ENCODE peak calls at places on chromosomes 12 and 14, in five cellular contexts. One of them, this sample, is unnamed.

GRCh38 chr12:45914090-45914489 is 76.3 kb downstream of the SCAF11 start:
- DNase-seq in GM12865: peak
- DNase-seq in A549: peak
- DNase-seq in stimulated activated CD4-positive, alpha-beta T cell treated with anti-CD3 and anti-CD28 coated beads, Interleukin-4, amount 100 ng/mL, for 24 hours: no peak
- DNase-seq in substantia nigra: no peak
- DNase-seq in this sample: peak

GRCh38 chr14:91244501-91244901 is at the start of gene GPR68:
- DNase-seq in stimulated activated CD4-positive, alpha-beta T cell treated with anti-CD3 and anti-CD28 coated beads, Interleukin-4, amount 100 ng/mL, for 24 hours: no peak
- DNase-seq in GM12865: no peak
- DNase-seq in substantia nigra: peak
- DNase-seq in A549: no peak
- DNase-seq in this sample: no peak

GRCh38 chr14:73997108-73997943 is 21.8 kb downstream of the ENTPD5 start:
- DNase-seq in GM12865: no peak
- DNase-seq in substantia nigra: no peak
- DNase-seq in stimulated activated CD4-positive, alpha-beta T cell treated with anti-CD3 and anti-CD28 coated beads, Interleukin-4, amount 100 ng/mL, for 24 hours: no peak
- DNase-seq in A549: no peak
- DNase-seq in this sample: no peak

GRCh38 chr12:86331457-86331856 is 75.3 kb upstream of the MGAT4C start:
- DNase-seq in stimulated activated CD4-positive, alpha-beta T cell treated with anti-CD3 and anti-CD28 coated beads, Interleukin-4, amount 100 ng/mL, for 24 hours: no peak
- DNase-seq in GM12865: no peak
- DNase-seq in A549: no peak
- DNase-seq in substantia nigra: no peak
- DNase-seq in this sample: no peak

GRCh38 chr14:94677239-94677612 is 65.0 kb downstream of the SERPINA3 start:
- DNase-seq in stimulated activated CD4-positive, alpha-beta T cell treated with anti-CD3 and anti-CD28 coated beads, Interleukin-4, amount 100 ng/mL, for 24 hours: no peak
- DNase-seq in substantia nigra: no peak
- DNase-seq in A549: no peak
- DNase-seq in GM12865: no peak
- DNase-seq in this sample: no peak

GRCh38 chr12:108722992-108723766 is 8.1 kb downstream of the CORO1C start:
- DNase-seq in substantia nigra: no peak
- DNase-seq in GM12865: peak
- DNase-seq in stimulated activated CD4-positive, alpha-beta T cell treated with anti-CD3 and anti-CD28 coated beads, Interleukin-4, amount 100 ng/mL, for 24 hours: no peak
- DNase-seq in A549: peak
- DNase-seq in this sample: no peak

GRCh38 chr14:32004300-32004699 is 72.8 kb upstream of the ARHGAP5 start:
- DNase-seq in A549: peak
- DNase-seq in substantia nigra: no peak
- DNase-seq in stimulated activated CD4-positive, alpha-beta T cell treated with anti-CD3 and anti-CD28 coated beads, Interleukin-4, amount 100 ng/mL, for 24 hours: no peak
- DNase-seq in GM12865: no peak
- DNase-seq in this sample: no peak

GRCh38 chr12:92890601-92891106 is 38.4 kb downstream of the EEA1 start:
- DNase-seq in substantia nigra: no peak
- DNase-seq in stimulated activated CD4-positive, alpha-beta T cell treated with anti-CD3 and anti-CD28 coated beads, Interleukin-4, amount 100 ng/mL, for 24 hours: no peak
- DNase-seq in A549: no peak
- DNase-seq in GM12865: no peak
- DNase-seq in this sample: no peak

GRCh38 chr14:36663404-36664321 is 2.0 kb downstream of the PAX9 start:
- DNase-seq in stimulated activated CD4-positive, alpha-beta T cell treated with anti-CD3 and anti-CD28 coated beads, Interleukin-4, amount 100 ng/mL, for 24 hours: no peak
- DNase-seq in substantia nigra: no peak
- DNase-seq in A549: no peak
- DNase-seq in GM12865: no peak
- DNase-seq in this sample: no peak

GRCh38 chr12:117466677-117467362 is 105.4 kb upstream of the NOS1 start:
- DNase-seq in substantia nigra: no peak
- DNase-seq in GM12865: no peak
- DNase-seq in A549: peak
- DNase-seq in stimulated activated CD4-positive, alpha-beta T cell treated with anti-CD3 and anti-CD28 coated beads, Interleukin-4, amount 100 ng/mL, for 24 hours: no peak
- DNase-seq in this sample: no peak

GRCh38 chr12:59069481-59069880 is 149.2 kb upstream of the LRIG3 start:
- DNase-seq in A549: no peak
- DNase-seq in stimulated activated CD4-positive, alpha-beta T cell treated with anti-CD3 and anti-CD28 coated beads, Interleukin-4, amount 100 ng/mL, for 24 hours: no peak
- DNase-seq in substantia nigra: no peak
- DNase-seq in GM12865: no peak
- DNase-seq in this sample: no peak

GRCh38 chr12:72442217-72442616 is 170.0 kb downstream of the TRHDE start:
- DNase-seq in GM12865: no peak
- DNase-seq in A549: no peak
- DNase-seq in stimulated activated CD4-positive, alpha-beta T cell treated with anti-CD3 and anti-CD28 coated beads, Interleukin-4, amount 100 ng/mL, for 24 hours: no peak
- DNase-seq in substantia nigra: no peak
- DNase-seq in this sample: no peak

GRCh38 chr12:75488553-75488952 is 8.0 kb downstream of the GLIPR1 start:
- DNase-seq in A549: peak
- DNase-seq in stimulated activated CD4-positive, alpha-beta T cell treated with anti-CD3 and anti-CD28 coated beads, Interleukin-4, amount 100 ng/mL, for 24 hours: no peak
- DNase-seq in GM12865: peak
- DNase-seq in substantia nigra: no peak
- DNase-seq in this sample: no peak

GRCh38 chr14:21768116-21768874 is 94.7 kb upstream of the OR4E1 start:
- DNase-seq in substantia nigra: no peak
- DNase-seq in stimulated activated CD4-positive, alpha-beta T cell treated with anti-CD3 and anti-CD28 coated beads, Interleukin-4, amount 100 ng/mL, for 24 hours: peak
- DNase-seq in GM12865: peak
- DNase-seq in A549: peak
- DNase-seq in this sample: peak

GRCh38 chr12:119128527-119128926 is 50.2 kb upstream of the HSPB8 start:
- DNase-seq in stimulated activated CD4-positive, alpha-beta T cell treated with anti-CD3 and anti-CD28 coated beads, Interleukin-4, amount 100 ng/mL, for 24 hours: no peak
- DNase-seq in GM12865: no peak
- DNase-seq in A549: no peak
- DNase-seq in substantia nigra: no peak
- DNase-seq in this sample: no peak

GRCh38 chr12:40038619-40039018 is 67.3 kb downstream of the SLC2A13 start:
- DNase-seq in A549: no peak
- DNase-seq in substantia nigra: no peak
- DNase-seq in stimulated activated CD4-positive, alpha-beta T cell treated with anti-CD3 and anti-CD28 coated beads, Interleukin-4, amount 100 ng/mL, for 24 hours: no peak
- DNase-seq in GM12865: no peak
- DNase-seq in this sample: no peak

GRCh38 chr12:116919247-116919671 is 8.5 kb downstream of the FBXW8 start:
- DNase-seq in stimulated activated CD4-positive, alpha-beta T cell treated with anti-CD3 and anti-CD28 coated beads, Interleukin-4, amount 100 ng/mL, for 24 hours: no peak
- DNase-seq in GM12865: no peak
- DNase-seq in substantia nigra: no peak
- DNase-seq in A549: no peak
- DNase-seq in this sample: no peak

GRCh38 chr12:54075974-54076373 is 22.3 kb downstream of the HOXC4 start:
- DNase-seq in GM12865: no peak
- DNase-seq in A549: no peak
- DNase-seq in substantia nigra: no peak
- DNase-seq in stimulated activated CD4-positive, alpha-beta T cell treated with anti-CD3 and anti-CD28 coated beads, Interleukin-4, amount 100 ng/mL, for 24 hours: no peak
- DNase-seq in this sample: no peak

GRCh38 chr14:73238262-73238852 is 1.1 kb downstream of the PAPLN start:
- DNase-seq in stimulated activated CD4-positive, alpha-beta T cell treated with anti-CD3 and anti-CD28 coated beads, Interleukin-4, amount 100 ng/mL, for 24 hours: no peak
- DNase-seq in substantia nigra: no peak
- DNase-seq in GM12865: no peak
- DNase-seq in A549: no peak
- DNase-seq in this sample: peak

GRCh38 chr12:18703916-18704315 is 33.9 kb downstream of the PLCZ1 start:
- DNase-seq in substantia nigra: no peak
- DNase-seq in GM12865: no peak
- DNase-seq in A549: no peak
- DNase-seq in stimulated activated CD4-positive, alpha-beta T cell treated with anti-CD3 and anti-CD28 coated beads, Interleukin-4, amount 100 ng/mL, for 24 hours: no peak
- DNase-seq in this sample: no peak

GRCh38 chr12:92408072-92408900 is 262.6 kb upstream of the BTG1 start:
- DNase-seq in substantia nigra: no peak
- DNase-seq in GM12865: peak
- DNase-seq in stimulated activated CD4-positive, alpha-beta T cell treated with anti-CD3 and anti-CD28 coated beads, Interleukin-4, amount 100 ng/mL, for 24 hours: peak
- DNase-seq in A549: peak
- DNase-seq in this sample: peak

GRCh38 chr12:111434680-111435338 is 29.1 kb downstream of the SH2B3 start:
- DNase-seq in A549: no peak
- DNase-seq in GM12865: peak
- DNase-seq in substantia nigra: no peak
- DNase-seq in stimulated activated CD4-positive, alpha-beta T cell treated with anti-CD3 and anti-CD28 coated beads, Interleukin-4, amount 100 ng/mL, for 24 hours: peak
- DNase-seq in this sample: peak

GRCh38 chr12:24222968-24223367 is 273.5 kb upstream of the SOX5 start:
- DNase-seq in A549: no peak
- DNase-seq in substantia nigra: no peak
- DNase-seq in GM12865: no peak
- DNase-seq in stimulated activated CD4-positive, alpha-beta T cell treated with anti-CD3 and anti-CD28 coated beads, Interleukin-4, amount 100 ng/mL, for 24 hours: no peak
- DNase-seq in this sample: no peak

GRCh38 chr12:119869720-119870119 is 7.4 kb downstream of the CIT start:
- DNase-seq in A549: peak
- DNase-seq in substantia nigra: no peak
- DNase-seq in stimulated activated CD4-positive, alpha-beta T cell treated with anti-CD3 and anti-CD28 coated beads, Interleukin-4, amount 100 ng/mL, for 24 hours: no peak
- DNase-seq in GM12865: no peak
- DNase-seq in this sample: no peak

GRCh38 chr14:22084393-22085281 is 411.0 kb upstream of the OR4E1 start:
- DNase-seq in stimulated activated CD4-positive, alpha-beta T cell treated with anti-CD3 and anti-CD28 coated beads, Interleukin-4, amount 100 ng/mL, for 24 hours: peak
- DNase-seq in GM12865: peak
- DNase-seq in substantia nigra: no peak
- DNase-seq in A549: peak
- DNase-seq in this sample: peak

GRCh38 chr14:35140718-35141581 is 18.6 kb downstream of the PRORP start:
- DNase-seq in substantia nigra: no peak
- DNase-seq in GM12865: peak
- DNase-seq in A549: no peak
- DNase-seq in stimulated activated CD4-positive, alpha-beta T cell treated with anti-CD3 and anti-CD28 coated beads, Interleukin-4, amount 100 ng/mL, for 24 hours: no peak
- DNase-seq in this sample: no peak

GRCh38 chr14:35897616-35898111 is 71.5 kb downstream of the BRMS1L start:
- DNase-seq in stimulated activated CD4-positive, alpha-beta T cell treated with anti-CD3 and anti-CD28 coated beads, Interleukin-4, amount 100 ng/mL, for 24 hours: no peak
- DNase-seq in GM12865: no peak
- DNase-seq in A549: no peak
- DNase-seq in substantia nigra: peak
- DNase-seq in this sample: no peak

GRCh38 chr12:19211802-19212201 is 82.3 kb downstream of the PLEKHA5 start:
- DNase-seq in A549: no peak
- DNase-seq in stimulated activated CD4-positive, alpha-beta T cell treated with anti-CD3 and anti-CD28 coated beads, Interleukin-4, amount 100 ng/mL, for 24 hours: no peak
- DNase-seq in GM12865: no peak
- DNase-seq in substantia nigra: no peak
- DNase-seq in this sample: no peak

GRCh38 chr12:24997970-24998582 is 49.2 kb upstream of the BCAT1 start:
- DNase-seq in substantia nigra: no peak
- DNase-seq in A549: no peak
- DNase-seq in GM12865: peak
- DNase-seq in stimulated activated CD4-positive, alpha-beta T cell treated with anti-CD3 and anti-CD28 coated beads, Interleukin-4, amount 100 ng/mL, for 24 hours: no peak
- DNase-seq in this sample: peak

GRCh38 chr12:46933947-46934346 is 108.2 kb upstream of the SLC38A4 start:
- DNase-seq in A549: peak
- DNase-seq in substantia nigra: no peak
- DNase-seq in stimulated activated CD4-positive, alpha-beta T cell treated with anti-CD3 and anti-CD28 coated beads, Interleukin-4, amount 100 ng/mL, for 24 hours: no peak
- DNase-seq in GM12865: peak
- DNase-seq in this sample: no peak

GRCh38 chr14:55600784-55601561 is 21.0 kb downstream of the KTN1 start:
- DNase-seq in A549: peak
- DNase-seq in GM12865: no peak
- DNase-seq in substantia nigra: no peak
- DNase-seq in stimulated activated CD4-positive, alpha-beta T cell treated with anti-CD3 and anti-CD28 coated beads, Interleukin-4, amount 100 ng/mL, for 24 hours: no peak
- DNase-seq in this sample: no peak